ENCODE peak calls at places on chromosomes 16 and 17, in four cellular contexts. D is ascending aorta, E is vagina, O is WERI-Rb-1. L is an unnamed sample.
A peak's percentile ranks its signal among the peaks of the same experiment; 100 is the strongest.

GRCh38 chr16:69626256-69626655 is 60.5 kb downstream of the NFAT5 start:
- DNase-seq in D (no peak), E (no peak), O (no peak), L (peak; percentile 34)

GRCh38 chr16:71930013-71930563 is 34.8 kb downstream of the IST1 start:
- DNase-seq in E (no peak), D (no peak), O (no peak), L (no peak)

GRCh38 chr16:8958344-8958808 is 5.3 kb downstream of the USP7 start:
- DNase-seq in O (no peak), E (no peak), D (no peak), L (peak; percentile 48)

GRCh38 chr16:31714899-31715504 is 158.6 kb upstream of the ZNF267 start:
- DNase-seq in O (no peak), D (no peak), E (no peak), L (no peak)

GRCh38 chr16:23508589-23509440 is 1.5 kb downstream of the GGA2 start:
- DNase-seq in O (peak; percentile 28), D (no peak), E (no peak), L (peak; percentile 41)

GRCh38 chr17:2909853-2910234 is 113.6 kb downstream of the RAP1GAP2 start:
- DNase-seq in O (no peak), E (no peak), D (no peak), L (no peak)

GRCh38 chr16:23595246-23595950 is 718 bp downstream of the NDUFAB1 start:
- DNase-seq in O (no peak), D (no peak), E (no peak), L (peak; percentile 23)

GRCh38 chr17:46194393-46195216 is 1.4 kb upstream of the KANSL1 start:
- DNase-seq in O (peak; percentile 36), D (no peak), E (no peak), L (peak; percentile 72)

GRCh38 chr17:82931696-82932060 is 91.9 kb upstream of the ZNF750 start:
- DNase-seq in O (no peak), D (no peak), E (no peak), L (no peak)

GRCh38 chr16:53022374-53022773 is 30.3 kb downstream of the CHD9NB start:
- DNase-seq in O (peak; percentile 51), D (no peak), E (no peak), L (peak; percentile 76)

DNA sequence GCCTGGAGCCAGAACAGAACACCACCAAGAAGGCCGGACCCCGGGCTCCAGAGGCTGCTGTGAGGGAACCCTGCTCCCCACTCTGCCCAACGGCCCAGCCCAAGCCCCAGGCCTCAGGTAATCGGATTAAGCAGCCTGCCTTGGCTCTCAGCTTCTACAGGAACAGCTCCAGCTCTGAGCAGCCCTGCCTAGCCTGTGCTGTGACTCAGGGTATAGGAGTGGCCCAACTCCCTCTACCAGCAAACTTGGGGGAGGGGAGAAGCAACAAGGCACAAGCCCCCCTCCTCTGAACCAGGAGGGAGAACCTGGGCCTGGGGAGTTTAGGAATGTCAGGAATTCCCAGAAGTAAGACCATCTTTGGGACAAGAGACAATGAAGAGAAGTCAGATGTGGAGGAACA is 849 bp upstream of the SOX15 start:
- DNase-seq in E (no peak), D (no peak), O (peak; percentile 94), L (no peak)
- H3K4me3 ChIP-seq in E (no peak overlapping the region), D (no peak overlapping the region), O (no peak overlapping the region), L (no peak overlapping the region)

GRCh38 chr16:732936-733335 is 6.0 kb downstream of the HAGHL start:
- DNase-seq in D (no peak), O (no peak), E (no peak), L (no peak)
- TF ChIP-seq CTCF in D (no peak), O (peak; percentile 36), E (no peak), L (no peak)

DNA sequence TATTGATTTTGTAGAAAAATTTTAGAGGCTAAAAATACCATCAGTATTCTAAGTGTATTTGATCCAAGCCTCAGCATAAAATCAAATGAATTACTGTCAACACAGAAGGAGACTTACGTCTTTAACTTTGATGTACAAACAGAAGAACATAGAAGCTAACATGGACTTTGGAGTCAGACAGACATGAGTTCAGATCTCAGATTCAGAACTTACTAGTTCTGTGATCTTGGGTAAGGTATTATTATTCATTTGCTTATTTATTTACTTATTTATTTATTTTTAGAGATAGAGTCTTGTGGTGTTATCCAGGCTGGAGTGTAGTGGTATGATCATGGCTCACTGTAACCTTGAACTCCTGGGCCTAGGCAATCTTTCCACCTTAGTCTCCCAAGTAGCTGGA is 4.0 kb upstream of the SLFN12L start:
- DNase-seq in O (no peak), E (no peak), D (no peak), L (no peak)
- H3K4me3 ChIP-seq in O (no peak overlapping the region), E (no peak overlapping the region), D (no peak overlapping the region), L (no peak overlapping the region)

DNA sequence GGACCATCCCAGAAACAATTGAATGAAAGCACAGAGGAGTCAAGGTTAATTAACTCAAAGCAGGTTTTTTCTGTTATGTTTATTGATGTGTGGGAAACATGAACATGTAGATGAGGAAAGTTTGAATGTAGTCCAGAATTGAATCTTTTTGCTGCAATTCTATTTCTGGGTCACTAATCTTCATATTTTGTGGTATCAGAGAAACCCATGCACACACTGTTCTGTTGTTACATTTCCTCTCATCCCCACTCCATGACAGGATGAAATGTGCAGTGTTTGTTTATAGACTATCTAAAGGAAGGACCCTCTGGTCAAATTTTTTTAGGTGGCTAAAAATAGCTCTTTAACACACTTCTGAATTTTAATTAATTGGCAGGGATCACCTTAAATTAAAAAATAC is 71.6 kb downstream of the TAOK1 start:
- DNase-seq in E (no peak), O (no peak), D (no peak), L (no peak)
- TF ChIP-seq CTCF in E (no peak), O (no peak), D (no peak), L (no peak)

GRCh38 chr17:8283356-8283755 is 5.1 kb upstream of the RANGRF start:
- DNase-seq in D (no peak), O (no peak), E (no peak), L (no peak)

GRCh38 chr17:8285270-8286181 is 2.9 kb upstream of the RANGRF start:
- DNase-seq in E (no peak), D (no peak), O (no peak), L (no peak)

GRCh38 chr17:8287651-8288335 is 677 bp upstream of the RANGRF start:
- DNase-seq in O (no peak), D (no peak), E (no peak), L (no peak)

GRCh38 chr17:8282345-8282744 is 6.1 kb upstream of the RANGRF start:
- DNase-seq in D (no peak), E (no peak), O (no peak), L (no peak)

DNA sequence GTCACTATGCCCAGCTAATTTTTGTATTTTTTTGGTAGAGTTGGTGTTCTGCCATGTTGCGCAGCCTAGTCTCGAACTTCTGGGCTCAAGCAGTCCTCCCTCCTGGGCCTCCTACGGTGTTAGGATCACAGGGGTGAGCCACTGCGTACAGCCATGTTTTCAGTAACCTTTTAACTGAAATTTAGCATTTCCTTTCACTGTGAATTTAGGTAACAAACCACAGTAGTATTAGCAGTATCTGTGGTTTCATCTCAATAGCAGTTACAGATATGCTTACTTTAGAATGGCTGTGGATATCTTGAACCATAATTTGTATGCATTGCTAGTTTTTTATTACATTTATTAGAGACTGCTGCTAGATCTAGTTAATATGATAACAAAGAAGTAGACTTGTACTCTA is 4.3 kb upstream of the RANGRF start:
- DNase-seq in O (no peak), E (no peak), D (no peak), L (no peak)
- H3K4me3 ChIP-seq in O (no peak overlapping the region), E (no peak overlapping the region), D (no peak overlapping the region), L (no peak overlapping the region)

GRCh38 chr16:59188029-59188428 is 453.9 kb upstream of the GOT2 start:
- DNase-seq in O (no peak), E (no peak), D (no peak), L (no peak)

GRCh38 chr16:59195242-59195641 is 461.1 kb upstream of the GOT2 start:
- DNase-seq in O (no peak), D (no peak), E (no peak), L (no peak)

GRCh38 chr16:59198487-59198886 is 464.4 kb upstream of the GOT2 start:
- DNase-seq in E (no peak), O (no peak), D (no peak), L (no peak)

DNA sequence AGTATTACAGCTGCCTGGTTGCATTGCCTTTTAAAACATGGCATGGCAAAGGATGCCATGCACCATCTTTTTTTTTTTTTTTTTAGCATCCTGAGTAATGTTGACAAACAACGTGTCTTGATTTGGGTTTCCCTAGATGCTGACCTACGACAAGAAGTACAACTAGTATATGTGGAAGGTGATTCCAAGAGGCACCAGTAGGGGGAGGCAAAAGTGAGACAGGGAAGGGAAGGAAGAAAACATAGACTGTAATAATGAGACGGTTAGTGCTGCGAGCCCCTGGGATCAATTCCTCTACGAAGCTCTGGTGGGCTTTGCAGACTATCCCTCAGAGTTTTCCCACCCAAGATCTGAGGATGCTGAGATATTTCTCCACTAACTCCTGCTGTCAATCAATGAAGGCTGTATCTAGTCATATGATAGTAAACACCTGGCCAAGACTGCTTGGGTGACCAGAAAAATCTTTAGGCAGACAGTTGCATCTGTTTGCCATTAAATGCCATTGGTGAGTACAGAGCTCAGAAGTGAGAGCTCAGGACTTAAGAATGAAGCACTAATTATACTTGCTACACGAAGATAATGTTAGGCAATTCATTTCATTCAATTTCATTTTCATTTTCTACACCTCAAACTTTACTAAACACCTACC is 458.6 kb upstream of the GOT2 start:
- DNase-seq in E (no peak), O (peak; percentile 54), D (no peak), L (peak; percentile 58)
- TF ChIP-seq CTCF in E (no peak), O (peak; percentile 54), D (no peak), L (peak; percentile 9)

GRCh38 chr17:64423881-64424280 is 25.0 kb upstream of the MILR1 start:
- DNase-seq in D (no peak), E (no peak), O (no peak), L (no peak)

GRCh38 chr17:64428406-64428805 is 20.5 kb upstream of the MILR1 start:
- DNase-seq in O (no peak), E (no peak), D (no peak), L (no peak)

GRCh38 chr17:64426584-64426983 is 22.3 kb upstream of the MILR1 start:
- DNase-seq in E (no peak), O (no peak), D (no peak), L (no peak)

GRCh38 chr17:64425191-64425590 is 23.7 kb upstream of the MILR1 start:
- DNase-seq in O (no peak), E (no peak), D (no peak), L (no peak)

DNA sequence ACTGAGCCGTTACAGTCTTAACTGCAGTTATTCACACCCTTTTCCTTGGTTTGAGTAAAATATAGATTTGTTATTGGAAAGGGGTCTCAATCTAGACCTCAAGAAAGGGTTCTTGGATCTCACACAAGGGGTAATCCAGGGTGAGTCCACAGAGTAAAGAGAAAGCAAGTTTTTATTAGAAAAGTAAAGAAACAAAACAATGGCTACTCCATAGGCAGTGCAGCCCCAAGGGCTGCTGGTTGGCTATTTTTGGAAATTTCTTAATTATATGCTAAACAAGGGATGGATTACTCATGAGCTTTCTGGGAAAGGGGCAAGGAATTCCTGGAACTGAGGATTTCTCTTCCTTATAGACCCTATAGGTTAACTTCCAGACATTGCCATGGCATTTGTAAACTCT is 24.6 kb upstream of the MILR1 start:
- DNase-seq in E (no peak), O (no peak), D (no peak), L (no peak)
- H3K4me3 ChIP-seq in E (no peak overlapping the region), O (no peak overlapping the region), D (no peak overlapping the region), L (no peak overlapping the region)

GRCh38 chr16:50539822-50540710 is 8.1 kb upstream of the NKD1 start:
- DNase-seq in E (no peak), D (no peak), O (peak; percentile 47), L (no peak)
- TF ChIP-seq CTCF in E (no peak), D (no peak), O (peak; percentile 62), L (no peak)